ENCODE peak calls at places on chromosomes 7 and 10, in five cellular contexts. O is WTC11, L is psoas muscle, Z is chondrocyte, J is astrocyte of the spinal cord. U is an unnamed sample.

GRCh38 chr10:80168679-80169380 is 36.3 kb downstream of the PLAC9 start:
- DNase-seq in O (peak; percentile 58), J (no peak), Z (no peak), L (peak; percentile 67), U (no peak)

GRCh38 chr10:124745678-124746077 is 1.5 kb upstream of the FAM53B start:
- DNase-seq in O (no peak), J (peak; percentile 67), Z (no peak), L (no peak), U (no peak)

GRCh38 chr7:84492565-84493034 is 298.0 kb upstream of the SEMA3A start:
- DNase-seq in J (no peak), Z (no peak), L (no peak), O (no peak), U (no peak)

GRCh38 chr7:157077986-157078644 is 60.6 kb upstream of the UBE3C start:
- DNase-seq in J (no peak), Z (no peak), O (peak; percentile 60), L (no peak), U (peak; percentile 64)

GRCh38 chr10:125001313-125002043 is 59.6 kb downstream of the ZRANB1 start:
- DNase-seq in L (peak; percentile 53), O (peak; percentile 9), J (no peak), Z (peak; percentile 88), U (no peak)

GRCh38 chr7:111198255-111198654 is 107.3 kb downstream of the LRRN3 start:
- DNase-seq in O (no peak), Z (no peak), J (peak; percentile 99), L (no peak), U (no peak)

GRCh38 chr7:136086712-136087111 is 109.6 kb upstream of the MTPN start:
- DNase-seq in J (peak; percentile 93), L (no peak), O (peak; percentile 23), Z (no peak), U (no peak)

GRCh38 chr7:26280097-26280496 is 11.6 kb upstream of the SNX10 start:
- DNase-seq in Z (no peak), J (no peak), O (no peak), L (no peak), U (no peak)

GRCh38 chr10:77286851-77287250 is 350.8 kb downstream of the KCNMA1 start:
- DNase-seq in Z (no peak), J (no peak), L (no peak), O (no peak), U (no peak)

GRCh38 chr7:120272896-120273475 is at the start of gene KCND2:
- DNase-seq in J (no peak), Z (no peak), L (peak; percentile 47), O (peak; percentile 54), U (peak; percentile 69)

GRCh38 chr10:26486304-26486703 is 48.2 kb downstream of the APBB1IP start:
- DNase-seq in J (peak; percentile 77), O (no peak), L (no peak), Z (no peak), U (no peak)

GRCh38 chr10:117373848-117374505 is 1.3 kb downstream of the PDZD8 start:
- DNase-seq in L (peak; percentile 77), Z (no peak), O (no peak), J (peak; percentile 50), U (peak; percentile 36)

GRCh38 chr10:103534621-103535498 is 41.4 kb downstream of the NEURL1 start:
- DNase-seq in J (no peak), L (no peak), Z (peak; percentile 60), O (no peak), U (no peak)

GRCh38 chr7:137146012-137146455 is 197.5 kb downstream of the PTN start:
- DNase-seq in Z (no peak), J (peak; percentile 95), L (no peak), O (no peak), U (no peak)

GRCh38 chr7:155257482-155258232 is 40.0 kb upstream of the INSIG1 start:
- DNase-seq in O (no peak), J (peak; percentile 78), Z (no peak), L (peak; percentile 91), U (no peak)

GRCh38 chr7:92722541-92722940 is 113.8 kb downstream of the CDK6 start:
- DNase-seq in L (no peak), O (no peak), J (no peak), Z (no peak), U (no peak)

GRCh38 chr10:35331894-35332640 is 4.2 kb upstream of the CCNY start:
- DNase-seq in L (no peak), O (no peak), Z (no peak), J (peak; percentile 92), U (no peak)

GRCh38 chr10:8034666-8035640 is 19.5 kb upstream of the GATA3 start:
- DNase-seq in Z (no peak), J (no peak), L (peak; percentile 45), O (no peak), U (peak; percentile 26)

GRCh38 chr10:17229717-17229966 is 1.6 kb downstream of the VIM start:
- DNase-seq in O (no peak), L (no peak), Z (no peak), J (no peak), U (no peak)

GRCh38 chr7:151663382-151664100 is 143.8 kb upstream of the RHEB start:
- DNase-seq in O (no peak), J (no peak), Z (no peak), L (no peak), U (no peak)

GRCh38 chr10:133124357-133125211 is 35.4 kb upstream of the KNDC1 start:
- DNase-seq in Z (peak; percentile 76), J (no peak), O (peak; percentile 76), L (peak; percentile 72), U (peak; percentile 82)

DNA sequence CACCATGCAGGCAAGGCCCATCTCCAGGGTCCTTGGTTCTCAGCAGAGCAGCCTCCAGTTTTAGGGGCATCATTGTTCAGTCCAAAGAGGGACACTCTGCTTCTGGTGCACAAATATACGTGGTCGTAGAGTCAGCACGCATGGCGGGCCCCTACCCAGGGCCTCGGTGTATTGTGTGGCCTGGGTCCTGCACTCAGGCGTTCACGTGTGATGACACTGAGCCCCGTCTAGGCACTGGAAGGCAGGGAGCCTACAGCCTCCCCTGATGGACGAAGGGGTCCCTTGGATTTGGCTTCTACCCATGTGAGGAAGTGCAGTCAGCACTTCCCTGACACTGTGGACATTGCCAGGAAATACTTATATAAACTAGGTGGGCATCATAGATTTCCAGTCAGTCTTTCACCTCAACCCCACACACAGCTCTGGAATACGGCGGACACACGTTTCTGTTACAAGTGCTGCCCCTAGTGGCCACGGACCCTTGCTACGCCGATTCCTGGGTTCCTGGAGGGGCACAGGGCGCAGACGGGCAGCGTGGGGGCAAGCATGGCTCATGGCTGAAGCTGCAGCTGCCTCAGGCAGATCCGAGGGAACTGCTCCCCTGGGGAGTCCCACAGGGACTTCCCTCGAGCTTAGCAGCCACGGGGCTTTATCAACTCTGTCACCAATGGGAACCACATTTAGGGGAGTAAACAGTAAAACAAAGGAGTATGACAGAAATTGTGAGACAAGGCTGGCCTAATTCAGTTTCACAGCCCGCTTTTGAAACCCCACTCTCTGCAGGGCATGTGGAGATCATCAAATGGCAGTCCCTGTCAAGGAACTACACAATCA is 25.4 kb downstream of the AIFM2 start:
- DNase-seq in J (no peak), O (peak; percentile 85), Z (peak; percentile 67), L (no peak), U (peak; percentile 61)
- TF ChIP-seq CTCF in J (peak; percentile 62), O (peak; percentile 70), Z (peak; percentile 73), L (peak; percentile 34), U (peak; percentile 59)

GRCh38 chr7:114182837-114183236 is 231.8 kb upstream of the FOXP2 start:
- DNase-seq in O (no peak), L (no peak), Z (no peak), J (no peak), U (no peak)
- TF ChIP-seq CTCF in O (no peak), L (no peak), Z (no peak), J (no peak), U (no peak)

GRCh38 chr7:47617131-47617530 is 35.2 kb upstream of the TNS3 start:
- DNase-seq in J (no peak), L (no peak), Z (no peak), O (no peak), U (no peak)
- TF ChIP-seq CTCF in J (no peak), L (no peak), Z (no peak), O (no peak), U (no peak)

DNA sequence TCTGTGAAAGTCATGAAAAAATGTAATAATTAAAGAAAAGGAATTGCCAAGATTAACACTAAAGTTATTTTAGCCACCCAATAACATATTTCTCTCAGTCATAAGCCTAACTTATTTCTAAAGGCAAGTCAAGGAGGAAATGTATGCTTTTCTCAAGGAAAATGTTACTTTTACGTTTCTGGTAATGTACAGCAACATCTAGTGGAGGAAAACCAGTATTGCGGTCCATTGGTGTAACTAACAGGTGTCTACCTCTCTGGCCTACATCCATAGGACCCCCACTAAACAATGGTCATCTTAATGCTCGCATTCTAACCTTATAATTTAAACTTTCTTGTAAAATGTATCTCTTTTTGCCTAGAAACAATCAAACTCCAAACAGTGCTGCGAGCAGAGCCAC is 437.5 kb downstream of the KIF20B start:
- DNase-seq in J (no peak), Z (no peak), O (no peak), L (no peak), U (no peak)
- TF ChIP-seq CTCF in J (peak; percentile 39), Z (peak; percentile 48), O (peak; percentile 63), L (peak; percentile 15), U (peak; percentile 15)

GRCh38 chr7:73994023-73994422 is 34.0 kb upstream of the ELN start:
- DNase-seq in L (no peak), J (no peak), O (no peak), Z (no peak), U (no peak)
- TF ChIP-seq CTCF in L (no peak), J (no peak), O (no peak), Z (no peak), U (no peak)

DNA sequence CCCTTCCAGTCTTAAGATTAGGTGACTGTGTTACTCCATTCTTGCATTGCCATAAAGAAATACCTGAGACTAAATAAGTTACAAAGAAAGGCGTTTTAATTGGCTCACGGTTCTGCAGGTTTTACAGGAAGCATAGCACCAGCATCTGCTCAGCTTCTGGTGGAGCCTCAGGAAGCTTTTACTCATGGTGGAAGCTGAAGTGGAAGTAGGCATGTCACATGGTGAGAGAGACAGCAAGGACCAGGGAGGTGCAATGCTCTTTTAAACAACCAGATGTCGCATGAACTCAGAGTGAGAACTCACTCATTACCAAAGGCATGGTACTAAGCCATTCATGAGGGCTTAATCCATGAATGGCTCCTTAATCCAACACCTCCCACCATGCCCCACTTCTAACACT is 34.0 kb upstream of the TMEM273 start:
- DNase-seq in L (no peak), O (no peak), Z (no peak), J (no peak), U (no peak)
- TF ChIP-seq CTCF in L (no peak), O (no peak), Z (no peak), J (no peak), U (no peak)

U was measured in nephron progenitor cell.